ENCODE peak calls at places on chromosomes 7 and 10, in seven cellular contexts. One of them, this sample, is unnamed.

GRCh38 chr10:3363316-3364070 is 190.9 kb upstream of the PITRM1 start:
- DNase-seq in pancreas: no peak
- DNase-seq in right lobe of liver: no peak
- DNase-seq in gastrocnemius medialis: no peak
- DNase-seq in IMR-90: peak
- DNase-seq in activated naive CD8-positive, alpha-beta T cell treated with anti-CD3 and anti-CD28 coated beads for 36 hours: no peak
- DNase-seq in NCI-H460: no peak
- DNase-seq in this sample: no peak

GRCh38 chr7:102978280-102978679 is 65.5 kb downstream of the LRRC17 start:
- DNase-seq in pancreas: no peak
- DNase-seq in right lobe of liver: no peak
- DNase-seq in gastrocnemius medialis: no peak
- DNase-seq in IMR-90: peak
- DNase-seq in activated naive CD8-positive, alpha-beta T cell treated with anti-CD3 and anti-CD28 coated beads for 36 hours: no peak
- DNase-seq in NCI-H460: peak
- DNase-seq in this sample: no peak

GRCh38 chr10:69086131-69086530 is 1.8 kb upstream of the SRGN start:
- DNase-seq in pancreas: no peak
- DNase-seq in right lobe of liver: no peak
- DNase-seq in gastrocnemius medialis: no peak
- DNase-seq in IMR-90: no peak
- DNase-seq in activated naive CD8-positive, alpha-beta T cell treated with anti-CD3 and anti-CD28 coated beads for 36 hours: no peak
- DNase-seq in NCI-H460: no peak
- DNase-seq in this sample: no peak

GRCh38 chr7:3267928-3268690 is 32.9 kb upstream of the SDK1 start:
- DNase-seq in pancreas: no peak
- DNase-seq in right lobe of liver: no peak
- DNase-seq in gastrocnemius medialis: no peak
- DNase-seq in IMR-90: peak
- DNase-seq in activated naive CD8-positive, alpha-beta T cell treated with anti-CD3 and anti-CD28 coated beads for 36 hours: no peak
- DNase-seq in NCI-H460: peak
- DNase-seq in this sample: no peak

GRCh38 chr7:120460928-120461327 is 188.0 kb downstream of the KCND2 start:
- DNase-seq in pancreas: no peak
- DNase-seq in right lobe of liver: no peak
- DNase-seq in gastrocnemius medialis: no peak
- DNase-seq in IMR-90: no peak
- DNase-seq in activated naive CD8-positive, alpha-beta T cell treated with anti-CD3 and anti-CD28 coated beads for 36 hours: no peak
- DNase-seq in NCI-H460: no peak
- DNase-seq in this sample: no peak

GRCh38 chr10:35300063-35300699 is 36.1 kb upstream of the CCNY start:
- DNase-seq in pancreas: no peak
- DNase-seq in right lobe of liver: no peak
- DNase-seq in gastrocnemius medialis: peak
- DNase-seq in IMR-90: peak
- DNase-seq in activated naive CD8-positive, alpha-beta T cell treated with anti-CD3 and anti-CD28 coated beads for 36 hours: no peak
- DNase-seq in NCI-H460: peak
- DNase-seq in this sample: no peak

GRCh38 chr7:87564290-87564963 is 36.3 kb downstream of the ABCB1 start:
- DNase-seq in pancreas: peak
- DNase-seq in right lobe of liver: peak
- DNase-seq in gastrocnemius medialis: no peak
- DNase-seq in IMR-90: no peak
- DNase-seq in activated naive CD8-positive, alpha-beta T cell treated with anti-CD3 and anti-CD28 coated beads for 36 hours: peak
- DNase-seq in NCI-H460: peak
- DNase-seq in this sample: peak

GRCh38 chr10:13346280-13346819 is 1.7 kb downstream of the SEPHS1 start:
- DNase-seq in pancreas: no peak
- DNase-seq in right lobe of liver: no peak
- DNase-seq in gastrocnemius medialis: no peak
- DNase-seq in IMR-90: peak
- DNase-seq in activated naive CD8-positive, alpha-beta T cell treated with anti-CD3 and anti-CD28 coated beads for 36 hours: no peak
- DNase-seq in NCI-H460: no peak
- DNase-seq in this sample: no peak

GRCh38 chr10:107915277-107915634 is 750.8 kb upstream of the SORCS1 start:
- DNase-seq in pancreas: no peak
- DNase-seq in right lobe of liver: no peak
- DNase-seq in gastrocnemius medialis: no peak
- DNase-seq in IMR-90: no peak
- DNase-seq in activated naive CD8-positive, alpha-beta T cell treated with anti-CD3 and anti-CD28 coated beads for 36 hours: no peak
- DNase-seq in NCI-H460: no peak
- DNase-seq in this sample: peak

GRCh38 chr10:5498791-5499492 is 428 bp downstream of the CALML5 start:
- DNase-seq in pancreas: no peak
- DNase-seq in right lobe of liver: no peak
- DNase-seq in gastrocnemius medialis: no peak
- DNase-seq in IMR-90: no peak
- DNase-seq in activated naive CD8-positive, alpha-beta T cell treated with anti-CD3 and anti-CD28 coated beads for 36 hours: no peak
- DNase-seq in NCI-H460: no peak
- DNase-seq in this sample: no peak

GRCh38 chr7:43232376-43232775 is 119.9 kb downstream of the HECW1 start:
- DNase-seq in pancreas: no peak
- DNase-seq in right lobe of liver: no peak
- DNase-seq in gastrocnemius medialis: no peak
- DNase-seq in IMR-90: no peak
- DNase-seq in activated naive CD8-positive, alpha-beta T cell treated with anti-CD3 and anti-CD28 coated beads for 36 hours: no peak
- DNase-seq in NCI-H460: no peak
- DNase-seq in this sample: no peak

GRCh38 chr7:42843209-42843800 is 68.6 kb downstream of the C7orf25 start:
- DNase-seq in pancreas: peak
- DNase-seq in right lobe of liver: peak
- DNase-seq in gastrocnemius medialis: no peak
- DNase-seq in IMR-90: peak
- DNase-seq in activated naive CD8-positive, alpha-beta T cell treated with anti-CD3 and anti-CD28 coated beads for 36 hours: peak
- DNase-seq in NCI-H460: peak
- DNase-seq in this sample: peak

GRCh38 chr10:6918305-6918704 is 338.2 kb upstream of the PRKCQ start:
- DNase-seq in pancreas: peak
- DNase-seq in right lobe of liver: no peak
- DNase-seq in gastrocnemius medialis: no peak
- DNase-seq in IMR-90: no peak
- DNase-seq in activated naive CD8-positive, alpha-beta T cell treated with anti-CD3 and anti-CD28 coated beads for 36 hours: peak
- DNase-seq in NCI-H460: peak
- DNase-seq in this sample: peak

GRCh38 chr7:81213394-81213793 is 294.5 kb upstream of the SEMA3C start:
- DNase-seq in pancreas: no peak
- DNase-seq in right lobe of liver: no peak
- DNase-seq in gastrocnemius medialis: no peak
- DNase-seq in IMR-90: no peak
- DNase-seq in activated naive CD8-positive, alpha-beta T cell treated with anti-CD3 and anti-CD28 coated beads for 36 hours: no peak
- DNase-seq in NCI-H460: no peak
- DNase-seq in this sample: no peak

GRCh38 chr10:132368881-132369635 is 27.9 kb upstream of the PWWP2B start:
- DNase-seq in pancreas: no peak
- DNase-seq in right lobe of liver: peak
- DNase-seq in gastrocnemius medialis: no peak
- DNase-seq in IMR-90: peak
- DNase-seq in activated naive CD8-positive, alpha-beta T cell treated with anti-CD3 and anti-CD28 coated beads for 36 hours: no peak
- DNase-seq in NCI-H460: no peak
- DNase-seq in this sample: no peak

GRCh38 chr7:106183952-106184351 is 71.8 kb upstream of the SYPL1 start:
- DNase-seq in pancreas: no peak
- DNase-seq in right lobe of liver: no peak
- DNase-seq in gastrocnemius medialis: no peak
- DNase-seq in IMR-90: no peak
- DNase-seq in activated naive CD8-positive, alpha-beta T cell treated with anti-CD3 and anti-CD28 coated beads for 36 hours: no peak
- DNase-seq in NCI-H460: no peak
- DNase-seq in this sample: no peak

GRCh38 chr10:93383562-93383981 is 98.6 kb downstream of the MYOF start:
- DNase-seq in pancreas: no peak
- DNase-seq in right lobe of liver: no peak
- DNase-seq in gastrocnemius medialis: no peak
- DNase-seq in IMR-90: peak
- DNase-seq in activated naive CD8-positive, alpha-beta T cell treated with anti-CD3 and anti-CD28 coated beads for 36 hours: no peak
- DNase-seq in NCI-H460: no peak
- DNase-seq in this sample: no peak

GRCh38 chr7:42880392-42880791 is 31.5 kb downstream of the C7orf25 start:
- DNase-seq in pancreas: no peak
- DNase-seq in right lobe of liver: no peak
- DNase-seq in gastrocnemius medialis: no peak
- DNase-seq in IMR-90: no peak
- DNase-seq in activated naive CD8-positive, alpha-beta T cell treated with anti-CD3 and anti-CD28 coated beads for 36 hours: no peak
- DNase-seq in NCI-H460: no peak
- DNase-seq in this sample: no peak

GRCh38 chr7:20172736-20173334 is 44.3 kb downstream of the MACC1 start:
- DNase-seq in pancreas: no peak
- DNase-seq in right lobe of liver: peak
- DNase-seq in gastrocnemius medialis: no peak
- DNase-seq in IMR-90: peak
- DNase-seq in activated naive CD8-positive, alpha-beta T cell treated with anti-CD3 and anti-CD28 coated beads for 36 hours: peak
- DNase-seq in NCI-H460: peak
- DNase-seq in this sample: peak

GRCh38 chr7:725223-726005 is 1.1 kb upstream of the DNAAF5 start:
- DNase-seq in pancreas: no peak
- DNase-seq in right lobe of liver: no peak
- DNase-seq in gastrocnemius medialis: no peak
- DNase-seq in IMR-90: peak
- DNase-seq in activated naive CD8-positive, alpha-beta T cell treated with anti-CD3 and anti-CD28 coated beads for 36 hours: no peak
- DNase-seq in NCI-H460: no peak
- DNase-seq in this sample: no peak

This sample was measured in HAP-1.